ENCODE peak calls at places on chromosomes 7 and 10, in eight cellular contexts. J is iPS-NIHi11, E is T1000, R is colonic mucosa, V is SW480, Q is uterus, N is BJ, W is GM23248. I is an unnamed sample.

GRCh38 chr10:77333610-77334340 is 303.8 kb downstream of the KCNMA1 start:
- DNase-seq in Q (no peak), E (no peak), W (peak; percentile 20), V (peak; percentile 8), J (no peak), R (peak; percentile 43), N (no peak), I (no peak)

GRCh38 chr7:94284120-94284519 is 110.6 kb upstream of the COL1A2 start:
- DNase-seq in N (no peak), E (no peak), R (no peak), W (no peak), Q (no peak), J (no peak), V (no peak), I (no peak)

GRCh38 chr7:137818036-137818435 is 28.7 kb downstream of the DGKI start:
- DNase-seq in W (peak; percentile 42), V (no peak), J (no peak), E (no peak), R (no peak), Q (no peak), N (no peak), I (no peak)

GRCh38 chr10:112951349-112952281 is 1.6 kb downstream of the TCF7L2 start:
- DNase-seq in W (peak; percentile 86), V (peak; percentile 44), E (no peak), J (no peak), Q (peak; percentile 70), N (no peak), R (peak; percentile 68), I (peak; percentile 75)

GRCh38 chr7:155377837-155378579 is 79.9 kb upstream of the EN2 start:
- DNase-seq in J (peak; percentile 29), V (no peak), W (peak; percentile 52), E (no peak), Q (no peak), R (no peak), N (no peak), I (no peak)

GRCh38 chr10:16910795-16911164 is 93.6 kb upstream of the RSU1 start:
- DNase-seq in E (no peak), V (no peak), Q (no peak), N (no peak), W (no peak), R (no peak), J (no peak), I (no peak)

GRCh38 chr10:28925154-28925663 is 247.9 kb downstream of the BAMBI start:
- DNase-seq in V (no peak), J (peak; percentile 21), R (no peak), N (no peak), W (no peak), Q (no peak), E (no peak), I (no peak)

GRCh38 chr10:19817251-19818046 is 1.2 kb downstream of the PLXDC2 start:
- DNase-seq in R (peak; percentile 65), W (peak; percentile 10), E (no peak), V (no peak), J (peak; percentile 35), N (no peak), Q (peak; percentile 36), I (peak; percentile 39)

I was measured in neuronal stem cell.